ENCODE peak calls at places on chromosome 16, in eight cellular contexts. P is fibroblast of pulmonary artery, B is K562, A is WTC11, U is adrenal gland, G is transverse colon, O is IMR-90, N is Caco-2. M is an unnamed sample.
A peak's percentile ranks its signal among the peaks of the same experiment; 100 is the strongest.

GRCh38 chr16:12833939-12834338 is 30.3 kb upstream of the CPPED1 start:
- DNase-seq in P (no peak), B (peak; percentile 14), A (peak; percentile 23), U (peak; percentile 16), G (no peak), O (no peak), N (peak; percentile 22), M (no peak)

GRCh38 chr16:89105599-89106151 is 12.0 kb downstream of the ACSF3 start:
- DNase-seq in P (no peak), B (no peak), A (no peak), U (no peak), G (no peak), O (no peak), N (no peak), M (no peak)

GRCh38 chr16:49327466-49327865 is 45.8 kb upstream of the CBLN1 start:
- DNase-seq in P (no peak), B (no peak), A (no peak), U (no peak), G (no peak), O (no peak), N (no peak), M (no peak)

GRCh38 chr16:55495616-55496289 is 13.1 kb upstream of the LPCAT2 start:
- DNase-seq in P (no peak), B (no peak), A (no peak), U (peak; percentile 57), G (no peak), O (peak; percentile 85), N (no peak), M (peak; percentile 91)

GRCh38 chr16:51009359-51009758 is 141.7 kb downstream of the SALL1 start:
- DNase-seq in P (no peak), B (no peak), A (no peak), U (no peak), G (no peak), O (no peak), N (no peak), M (no peak)

GRCh38 chr16:73060216-73060615 is 12.3 kb upstream of the ZFHX3 start:
- DNase-seq in P (no peak), B (no peak), A (no peak), U (no peak), G (no peak), O (no peak), N (no peak), M (no peak)

GRCh38 chr16:68319185-68319908 is 8.5 kb downstream of the PRMT7 start:
- DNase-seq in P (no peak), B (no peak), A (no peak), U (no peak), G (no peak), O (peak; percentile 7), N (no peak), M (no peak)

GRCh38 chr16:80527297-80527696 is 13.5 kb upstream of the DYNLRB2 start:
- DNase-seq in P (peak; percentile 39), B (no peak), A (peak; percentile 62), U (peak; percentile 33), G (peak; percentile 12), O (peak; percentile 11), N (peak; percentile 47), M (peak; percentile 54)

GRCh38 chr16:54066451-54067056 is 220.0 kb downstream of the IRX3 start:
- DNase-seq in P (peak; percentile 8), B (no peak), A (no peak), U (peak; percentile 52), G (no peak), O (peak; percentile 5), N (no peak), M (peak; percentile 16)

GRCh38 chr16:89264800-89265550 is 47.5 kb downstream of the ZNF778 start:
- DNase-seq in P (no peak), B (no peak), A (no peak), U (no peak), G (no peak), O (no peak), N (no peak), M (no peak)

GRCh38 chr16:29806096-29806579 is at the start of gene MAZ:
- DNase-seq in P (peak; percentile 94), B (peak; percentile 81), A (no peak), U (peak; percentile 95), G (no peak), O (peak; percentile 91), N (no peak), M (no peak)

GRCh38 chr16:8678068-8678927 is 3.9 kb downstream of the ABAT start:
- DNase-seq in P (peak; percentile 57), B (no peak), A (no peak), U (no peak), G (no peak), O (peak; percentile 80), N (peak; percentile 77), M (peak; percentile 68)

GRCh38 chr16:1363501-1364041 is 11.8 kb downstream of the GNPTG start:
- DNase-seq in P (peak; percentile 40), B (peak; percentile 76), A (peak; percentile 79), U (peak; percentile 85), G (peak; percentile 65), O (peak; percentile 12), N (peak; percentile 74), M (peak; percentile 51)

GRCh38 chr16:72312862-72313261 is 140.9 kb upstream of the PMFBP1 start:
- DNase-seq in P (peak; percentile 1), B (no peak), A (no peak), U (no peak), G (no peak), O (peak; percentile 25), N (no peak), M (peak; percentile 43)

GRCh38 chr16:19170043-19170655 is 2.1 kb downstream of the SYT17 start:
- DNase-seq in P (no peak), B (no peak), A (no peak), U (no peak), G (no peak), O (no peak), N (no peak), M (no peak)
- TF ChIP-seq CTCF in P (no peak), B (no peak), A (no peak), U (no peak), G (no peak), O (no peak), N (no peak), M (no peak)

GRCh38 chr16:86523166-86523740 is 12.9 kb downstream of the FOXF1 start:
- DNase-seq in P (no peak), B (no peak), A (no peak), U (no peak), G (no peak), O (no peak), N (no peak), M (no peak)

GRCh38 chr16:86520317-86521210 is 10.2 kb downstream of the FOXF1 start:
- DNase-seq in P (no peak), B (peak; percentile 40), A (no peak), U (no peak), G (no peak), O (peak; percentile 33), N (no peak), M (peak; percentile 51)

GRCh38 chr16:86522639-86523038 is 12.3 kb downstream of the FOXF1 start:
- DNase-seq in P (no peak), B (no peak), A (no peak), U (no peak), G (no peak), O (no peak), N (no peak), M (no peak)

GRCh38 chr16:86519649-86520316 is 9.5 kb downstream of the FOXF1 start:
- DNase-seq in P (peak; percentile 62), B (peak; percentile 77), A (peak; percentile 75), U (peak; percentile 65), G (peak; percentile 61), O (peak; percentile 77), N (peak; percentile 77), M (peak; percentile 70)

GRCh38 chr16:86521236-86522197 is 11.2 kb downstream of the FOXF1 start:
- DNase-seq in P (no peak), B (peak; percentile 28), A (no peak), U (no peak), G (no peak), O (no peak), N (no peak), M (no peak)
- TF ChIP-seq CTCF in P (no peak), B (peak; percentile 30), A (no peak), U (no peak), G (no peak), O (no peak), N (no peak), M (no peak)

GRCh38 chr16:2764718-2765117 is 12.3 kb downstream of the SRRM2 start:
- DNase-seq in P (no peak), B (no peak), A (no peak), U (no peak), G (no peak), O (no peak), N (no peak), M (no peak)
- TF ChIP-seq CTCF in P (no peak), B (no peak), A (no peak), U (no peak), G (no peak), O (no peak), N (no peak), M (peak; percentile 22)

GRCh38 chr16:70634861-70635260 is 11.5 kb upstream of the IL34 start:
- DNase-seq in P (peak; percentile 69), B (no peak), A (no peak), U (no peak), G (no peak), O (peak; percentile 63), N (no peak), M (peak; percentile 41)

GRCh38 chr16:70644763-70645597 is 1.4 kb upstream of the IL34 start:
- DNase-seq in P (no peak), B (no peak), A (no peak), U (no peak), G (no peak), O (no peak), N (peak; percentile 33), M (no peak)

GRCh38 chr16:70635356-70636016 is 10.9 kb upstream of the IL34 start:
- DNase-seq in P (peak; percentile 93), B (no peak), A (no peak), U (no peak), G (no peak), O (peak; percentile 84), N (no peak), M (peak; percentile 71)

GRCh38 chr16:70642633-70643032 is 3.7 kb upstream of the IL34 start:
- DNase-seq in P (no peak), B (no peak), A (no peak), U (no peak), G (no peak), O (no peak), N (no peak), M (no peak)

DNA sequence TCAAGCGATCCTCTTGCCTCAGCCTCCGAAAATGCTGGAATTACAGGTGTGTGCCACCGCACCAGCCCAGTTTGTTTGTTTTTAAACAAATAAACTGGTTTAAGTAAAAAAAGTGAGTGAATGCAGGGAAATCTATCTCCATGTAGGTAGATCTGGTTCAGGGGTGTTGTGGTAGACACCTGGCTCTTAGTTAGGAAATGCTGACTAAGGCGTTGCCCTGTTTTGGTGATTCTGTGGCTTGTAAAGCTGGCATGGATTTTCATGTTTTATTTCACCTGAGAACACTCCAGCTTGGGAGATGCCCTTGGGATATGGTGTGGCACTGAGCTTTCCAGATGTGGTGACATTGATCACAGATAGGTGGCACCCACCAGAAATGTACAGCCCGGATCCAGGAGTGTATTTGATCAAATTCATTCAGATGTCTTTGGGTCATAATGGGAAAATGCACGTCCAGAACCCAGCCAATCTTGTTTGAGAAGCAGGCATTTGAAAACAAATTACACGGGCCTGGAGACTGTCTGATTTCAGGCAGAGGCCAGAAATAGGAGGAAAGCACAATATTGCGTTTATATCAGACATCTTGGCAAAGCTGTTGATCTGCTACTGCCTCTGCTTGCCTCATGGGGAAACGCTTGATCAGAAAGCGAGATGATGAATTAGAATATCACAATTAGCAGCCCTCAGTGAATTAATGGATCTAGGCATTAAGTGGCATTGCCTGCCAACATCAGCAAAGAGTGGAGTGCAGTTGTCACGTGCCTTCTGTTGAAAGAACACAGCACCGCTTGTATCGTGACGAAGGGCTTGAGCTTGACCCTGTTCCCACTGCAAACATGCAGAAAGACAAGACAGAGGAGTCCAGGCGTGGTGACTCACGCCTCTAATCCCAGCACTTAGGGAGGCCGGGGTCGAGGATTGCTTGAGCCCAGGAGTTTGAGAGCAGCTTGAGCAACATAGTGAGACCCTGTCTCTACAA is 7.3 kb upstream of the IL34 start:
- DNase-seq in P (peak; percentile 88), B (no peak), A (no peak), U (peak; percentile 85), G (peak; percentile 31), O (peak; percentile 87), N (no peak), M (peak; percentile 86)
- TF ChIP-seq CTCF in P (peak; percentile 4), B (no peak), A (no peak), U (no peak), G (no peak), O (no peak), N (peak; percentile 6), M (no peak)